ENCODE peak calls at places on chromosomes 6 and 20, in six cellular contexts. G is osteoblast, F is A673, L is pancreas, W is left ventricle myocardium inferior, I is MM.1S. S is an unnamed sample.

GRCh38 chr20:986733-987355 is 15.3 kb downstream of the RSPO4 start:
- DNase-seq in G (no peak), F (peak), L (no peak), W (no peak), I (no peak), S (no peak)

GRCh38 chr6:90098025-90098474 is 198.6 kb downstream of the BACH2 start:
- DNase-seq in G (peak), F (peak), L (peak), W (peak), I (no peak), S (no peak)

GRCh38 chr6:21522773-21523490 is 70.6 kb upstream of the SOX4 start:
- DNase-seq in G (no peak), F (peak), L (no peak), W (no peak), I (no peak), S (no peak)

GRCh38 chr6:6916598-6916997 is 191.2 kb upstream of the RREB1 start:
- DNase-seq in G (no peak), F (no peak), L (no peak), W (no peak), I (no peak), S (no peak)

GRCh38 chr6:135025775-135026174 is 28.8 kb downstream of the HBS1L start:
- DNase-seq in G (no peak), F (no peak), L (no peak), W (no peak), I (no peak), S (no peak)

GRCh38 chr6:71157350-71157749 is 131.3 kb upstream of the OGFRL1 start:
- DNase-seq in G (no peak), F (no peak), L (no peak), W (no peak), I (no peak), S (no peak)

GRCh38 chr6:74137910-74138309 is 441.9 kb downstream of the CD109 start:
- DNase-seq in G (no peak), F (peak), L (no peak), W (no peak), I (no peak), S (no peak)

GRCh38 chr6:85449388-85449817 is 480 bp upstream of the NT5E start:
- DNase-seq in G (peak), F (peak), L (no peak), W (no peak), I (peak), S (no peak)

GRCh38 chr20:57959589-57959988 is 249.8 kb upstream of the PMEPA1 start:
- DNase-seq in G (no peak), F (no peak), L (peak), W (no peak), I (no peak), S (no peak)

GRCh38 chr6:83908813-83909212 is 49.3 kb downstream of the CYB5R4 start:
- DNase-seq in G (peak), F (no peak), L (no peak), W (no peak), I (no peak), S (no peak)

GRCh38 chr6:156695747-156696146 is 81.4 kb upstream of the ARID1B start:
- DNase-seq in G (no peak), F (no peak), L (no peak), W (no peak), I (no peak), S (no peak)

GRCh38 chr20:35947489-35947888 is 6.8 kb downstream of the SCAND1 start:
- DNase-seq in G (peak), F (peak), L (no peak), W (no peak), I (peak), S (no peak)

GRCh38 chr6:30533460-30534294 is 22.6 kb downstream of the GNL1 start:
- DNase-seq in G (no peak), F (no peak), L (no peak), W (no peak), I (no peak), S (no peak)

GRCh38 chr20:37318046-37318445 is 27.9 kb upstream of the SRC start:
- DNase-seq in G (no peak), F (no peak), L (no peak), W (no peak), I (no peak), S (no peak)

GRCh38 chr20:48154040-48154439 is 368.8 kb upstream of the SULF2 start:
- DNase-seq in G (peak), F (no peak), L (no peak), W (no peak), I (no peak), S (no peak)

GRCh38 chr6:42514746-42515145 is 49.1 kb upstream of the UBR2 start:
- DNase-seq in G (no peak), F (no peak), L (no peak), W (no peak), I (no peak), S (no peak)

GRCh38 chr20:58131581-58132142 is 96.8 kb downstream of the ANKRD60 start:
- DNase-seq in G (no peak), F (no peak), L (no peak), W (no peak), I (no peak), S (no peak)

GRCh38 chr6:129195666-129196065 is 312.7 kb downstream of the LAMA2 start:
- DNase-seq in G (no peak), F (no peak), L (no peak), W (no peak), I (no peak), S (no peak)

GRCh38 chr6:129544892-129545612 is 164.9 kb downstream of the ARHGAP18 start:
- DNase-seq in G (no peak), F (no peak), L (no peak), W (no peak), I (no peak), S (no peak)

GRCh38 chr6:34059136-34059731 is 86.7 kb downstream of the GRM4 start:
- DNase-seq in G (peak), F (no peak), L (no peak), W (no peak), I (no peak), S (no peak)

GRCh38 chr6:166515072-166515810 is 71.2 kb downstream of the RAMACL start:
- DNase-seq in G (peak), F (peak), L (no peak), W (no peak), I (no peak), S (peak)

GRCh38 chr6:134675110-134676038 is 274.5 kb downstream of the ALDH8A1 start:
- DNase-seq in G (no peak), F (no peak), L (no peak), W (no peak), I (no peak), S (no peak)

GRCh38 chr6:11028959-11029358 is 15.1 kb downstream of the ELOVL2 start:
- DNase-seq in G (no peak), F (no peak), L (no peak), W (no peak), I (no peak), S (no peak)

GRCh38 chr20:62667530-62668440 is 25.5 kb downstream of the SLCO4A1 start:
- DNase-seq in G (no peak), F (no peak), L (no peak), W (no peak), I (no peak), S (no peak)

GRCh38 chr20:62666736-62667529 is 24.6 kb downstream of the SLCO4A1 start:
- DNase-seq in G (no peak), F (peak), L (peak), W (peak), I (no peak), S (no peak)

GRCh38 chr20:62665826-62666735 is 23.8 kb downstream of the SLCO4A1 start:
- DNase-seq in G (no peak), F (no peak), L (no peak), W (no peak), I (no peak), S (no peak)

GRCh38 chr20:62670156-62670555 is 27.9 kb downstream of the SLCO4A1 start:
- DNase-seq in G (no peak), F (no peak), L (no peak), W (no peak), I (no peak), S (no peak)

GRCh38 chr20:62668441-62669027 is 26.2 kb downstream of the SLCO4A1 start:
- DNase-seq in G (peak), F (peak), L (peak), W (peak), I (no peak), S (peak)
- TF ChIP-seq CTCF in G (peak), F (peak), L (peak), W (peak), I (peak), S (peak)

GRCh38 chr20:46242390-46242789 is 65.9 kb downstream of the CDH22 start:
- DNase-seq in G (no peak), F (no peak), L (no peak), W (no peak), I (no peak), S (no peak)
- H3K27ac ChIP-seq in G (no peak), F (no peak), L (no peak), W (no peak), I (no peak), S (no peak)

DNA sequence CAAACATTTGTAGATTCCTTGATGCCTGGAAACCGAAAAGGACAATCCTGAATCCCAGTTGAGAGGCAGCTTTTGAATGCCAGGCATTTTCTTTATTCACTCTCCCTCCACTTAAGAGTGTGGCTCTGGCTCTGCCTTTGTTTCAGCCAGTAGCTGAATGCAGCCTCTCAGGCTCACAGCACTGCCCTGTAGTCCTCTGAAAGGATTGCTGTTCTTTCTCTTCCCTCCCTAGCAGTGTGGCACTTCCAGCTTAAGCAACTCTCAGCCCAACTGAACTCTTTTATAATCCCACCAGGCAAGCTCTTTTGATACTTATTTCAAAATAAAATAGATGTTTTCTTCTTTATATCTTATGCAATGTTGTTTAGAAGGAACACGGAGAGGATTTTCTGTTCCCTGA is 415.6 kb downstream of the GJA1 start:
- DNase-seq in G (no peak), F (peak), L (no peak), W (no peak), I (no peak), S (no peak)
- TF ChIP-seq CTCF in G (no peak), F (no peak), L (no peak), W (no peak), I (no peak), S (no peak)

DNA sequence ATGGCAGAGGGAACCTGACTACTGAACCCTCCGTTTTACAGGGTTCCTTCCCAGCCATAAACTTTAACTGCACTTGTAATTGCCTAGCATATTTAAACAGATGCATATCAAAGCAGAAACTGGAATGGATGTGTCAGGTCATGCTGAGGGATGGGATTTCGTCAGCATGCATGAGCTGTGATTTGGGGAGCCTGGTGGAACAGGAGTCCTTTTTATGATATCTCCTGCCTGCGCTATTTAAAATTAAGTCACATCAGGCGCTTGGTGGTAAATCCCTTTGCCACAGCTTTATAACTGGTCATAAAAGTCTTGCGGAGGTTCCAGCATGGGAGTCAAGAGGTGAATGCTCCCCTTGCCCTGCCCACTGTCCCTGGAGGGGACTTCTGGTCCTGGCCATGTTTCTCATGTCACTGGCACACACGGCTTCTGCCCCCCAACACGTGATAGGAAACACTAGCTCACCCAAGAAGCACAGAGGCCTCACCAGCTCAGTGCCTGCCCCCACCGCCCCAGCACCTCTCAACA is 25.9 kb upstream of the PCMTD2 start:
- DNase-seq in G (no peak), F (no peak), L (no peak), W (no peak), I (no peak), S (no peak)
- H3K27ac ChIP-seq in G (no peak), F (no peak), L (no peak), W (no peak), I (no peak), S (no peak)

DNA sequence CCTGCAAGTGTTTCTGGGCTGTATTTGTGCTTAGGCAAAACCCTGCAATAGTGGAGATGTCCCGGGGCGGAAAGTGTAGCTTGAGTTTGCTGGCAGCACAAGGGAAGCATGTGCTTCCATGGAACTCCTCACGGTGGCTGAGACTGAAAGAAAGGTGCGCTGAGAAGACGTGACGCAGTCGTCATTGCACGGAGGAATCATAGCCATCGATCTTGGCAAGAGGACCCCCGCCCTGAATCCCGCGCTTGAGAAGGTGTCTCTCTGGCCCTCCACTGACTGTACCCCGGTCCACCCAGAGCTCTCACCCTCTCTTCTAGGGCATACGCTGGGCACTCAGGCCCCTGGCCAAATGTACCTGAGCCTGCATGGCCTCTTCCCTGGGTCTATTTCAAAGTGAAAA is 1081.8 kb upstream of the DEFB115 start:
- DNase-seq in G (no peak), F (no peak), L (no peak), W (no peak), I (no peak), S (no peak)
- TF ChIP-seq CTCF in G (no peak), F (no peak), L (no peak), W (no peak), I (no peak), S (no peak)

GRCh38 chr20:45735552-45735951 is 13.4 kb downstream of the SPINT4 start:
- DNase-seq in G (no peak), F (no peak), L (no peak), W (no peak), I (peak), S (no peak)
- H3K27ac ChIP-seq in G (no peak), F (no peak), L (no peak), W (no peak), I (peak), S (no peak)

GRCh38 chr6:15303162-15303919 is 57.5 kb downstream of the JARID2 start:
- DNase-seq in G (no peak), F (no peak), L (no peak), W (no peak), I (no peak), S (no peak)

GRCh38 chr6:15305909-15306308 is 60.0 kb downstream of the JARID2 start:
- DNase-seq in G (no peak), F (no peak), L (no peak), W (no peak), I (no peak), S (no peak)

GRCh38 chr6:15305496-15305895 is 59.6 kb downstream of the JARID2 start:
- DNase-seq in G (no peak), F (no peak), L (no peak), W (no peak), I (peak), S (no peak)

GRCh38 chr6:15304337-15305078 is 58.6 kb downstream of the JARID2 start:
- DNase-seq in G (no peak), F (no peak), L (no peak), W (no peak), I (no peak), S (no peak)

DNA sequence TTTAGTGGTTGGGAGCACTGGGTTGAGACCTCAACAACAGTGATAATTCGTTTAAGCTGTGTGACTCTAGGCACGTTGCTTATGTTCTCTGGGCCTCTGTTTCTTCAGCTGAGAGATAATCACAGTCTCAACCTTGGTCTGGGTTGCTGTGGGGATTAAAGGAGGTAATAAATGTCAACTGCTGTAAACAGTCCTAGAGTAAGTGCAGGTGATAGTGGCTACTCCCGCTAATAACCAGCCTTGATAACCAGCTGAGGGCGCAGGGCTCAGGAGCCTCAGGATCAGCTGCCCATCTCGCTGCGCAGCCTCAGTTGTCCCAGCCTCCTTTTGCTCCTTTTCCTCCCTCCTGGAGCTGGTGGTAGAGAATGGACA is 58.0 kb downstream of the JARID2 start:
- DNase-seq in G (peak), F (no peak), L (no peak), W (no peak), I (no peak), S (no peak)
- TF ChIP-seq CTCF in G (no peak), F (no peak), L (no peak), W (no peak), I (no peak), S (no peak)

GRCh38 chr6:68642081-68642480 is 7.0 kb downstream of the ADGRB3 start:
- DNase-seq in G (no peak), F (no peak), L (no peak), W (no peak), I (no peak), S (no peak)

GRCh38 chr6:68639826-68640505 is 4.9 kb downstream of the ADGRB3 start:
- DNase-seq in G (peak), F (peak), L (no peak), W (no peak), I (no peak), S (no peak)

GRCh38 chr6:68640506-68640875 is 5.4 kb downstream of the ADGRB3 start:
- DNase-seq in G (no peak), F (no peak), L (no peak), W (no peak), I (no peak), S (no peak)

GRCh38 chr6:68641172-68641571 is 6.1 kb downstream of the ADGRB3 start:
- DNase-seq in G (no peak), F (no peak), L (no peak), W (no peak), I (no peak), S (no peak)

DNA sequence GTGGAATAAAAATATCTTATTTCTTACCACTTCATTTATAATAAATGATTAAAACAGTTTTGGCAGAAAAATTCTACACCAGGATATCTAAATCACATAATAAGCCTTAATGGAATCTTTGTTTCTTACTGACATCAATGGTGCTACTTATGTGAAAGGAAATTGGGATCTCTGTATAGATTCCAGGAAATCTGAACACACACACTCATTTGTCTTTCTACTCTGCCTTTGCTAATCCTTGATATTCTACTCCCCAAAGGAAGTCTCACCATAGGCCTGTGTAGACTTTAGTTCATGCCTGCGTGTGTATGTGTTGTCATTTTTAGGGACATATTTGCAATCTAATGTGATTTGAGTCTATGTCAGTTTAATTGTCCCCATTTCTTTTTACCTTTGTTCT is 7.9 kb downstream of the ADGRB3 start:
- DNase-seq in G (no peak), F (no peak), L (no peak), W (no peak), I (no peak), S (no peak)
- H3K27ac ChIP-seq in G (no peak), F (peak), L (no peak), W (peak), I (no peak), S (no peak)